ENCODE peak calls at places on chromosomes 13 and 19, in five cellular contexts. N, U, Q, G and V are unnamed samples.

GRCh38 chr19:33686246-33686645 is 64.5 kb downstream of the CHST8 start:
- DNase-seq in N (no peak), G (no peak), Q (no peak), U (peak; percentile 4), V (no peak)

GRCh38 chr19:35269425-35270117 is 809 bp downstream of the USF2 start:
- DNase-seq in U (peak; percentile 93), N (peak; percentile 91), Q (peak; percentile 96), G (peak; percentile 90), V (peak; percentile 49)

GRCh38 chr19:14023404-14024235 is 4.3 kb upstream of the RLN3 start:
- DNase-seq in G (no peak), Q (peak; percentile 65), N (peak; percentile 73), U (no peak), V (peak; percentile 82)

GRCh38 chr13:47892374-47892773 is 108.7 kb downstream of the SUCLA2 start:
- DNase-seq in U (no peak), Q (no peak), G (no peak), N (no peak), V (no peak)

GRCh38 chr19:28694812-28695211 is 518.1 kb downstream of the UQCRFS1 start:
- DNase-seq in G (no peak), Q (no peak), U (no peak), N (no peak), V (no peak)

GRCh38 chr13:112058941-112059340 is 8.0 kb upstream of the SOX1 start:
- DNase-seq in U (no peak), G (no peak), Q (no peak), N (no peak), V (no peak)

GRCh38 chr13:51347099-51347498 is 7.6 kb downstream of the SERPINE3 start:
- DNase-seq in Q (no peak), N (no peak), G (no peak), U (no peak), V (no peak)

GRCh38 chr13:50914848-50915247 is 5.3 kb downstream of the RNASEH2B start:
- DNase-seq in G (peak; percentile 34), N (no peak), U (no peak), Q (no peak), V (no peak)

GRCh38 chr13:111275382-111275781 is 45.1 kb upstream of the TEX29 start:
- DNase-seq in N (no peak), Q (no peak), G (no peak), U (no peak), V (no peak)

GRCh38 chr13:46639033-46639981 is 86.3 kb downstream of the LRCH1 start:
- DNase-seq in U (no peak), G (no peak), N (no peak), Q (no peak), V (no peak)
- H3K9me3 ChIP-seq in U (no peaks in the 10 kb centered on the region), G (no peaks in the 10 kb centered on the region), N (no peaks in the 10 kb centered on the region), Q (no peaks in the 10 kb centered on the region), V (no peaks in the 10 kb centered on the region)

GRCh38 chr13:27425151-27425917 is 915 bp downstream of the GTF3A start:
- DNase-seq in U (no peak), N (no peak), G (peak; percentile 22), Q (peak; percentile 18), V (no peak)
- H3K4me1 ChIP-seq in U (peaks cover 35% of the 10 kb centered on the region), N (peaks cover 16% of the 10 kb centered on the region), G (peaks cover 25% of the 10 kb centered on the region), Q (peaks cover 8% of the 10 kb centered on the region), V (peaks cover 36% of the 10 kb centered on the region)

DNA sequence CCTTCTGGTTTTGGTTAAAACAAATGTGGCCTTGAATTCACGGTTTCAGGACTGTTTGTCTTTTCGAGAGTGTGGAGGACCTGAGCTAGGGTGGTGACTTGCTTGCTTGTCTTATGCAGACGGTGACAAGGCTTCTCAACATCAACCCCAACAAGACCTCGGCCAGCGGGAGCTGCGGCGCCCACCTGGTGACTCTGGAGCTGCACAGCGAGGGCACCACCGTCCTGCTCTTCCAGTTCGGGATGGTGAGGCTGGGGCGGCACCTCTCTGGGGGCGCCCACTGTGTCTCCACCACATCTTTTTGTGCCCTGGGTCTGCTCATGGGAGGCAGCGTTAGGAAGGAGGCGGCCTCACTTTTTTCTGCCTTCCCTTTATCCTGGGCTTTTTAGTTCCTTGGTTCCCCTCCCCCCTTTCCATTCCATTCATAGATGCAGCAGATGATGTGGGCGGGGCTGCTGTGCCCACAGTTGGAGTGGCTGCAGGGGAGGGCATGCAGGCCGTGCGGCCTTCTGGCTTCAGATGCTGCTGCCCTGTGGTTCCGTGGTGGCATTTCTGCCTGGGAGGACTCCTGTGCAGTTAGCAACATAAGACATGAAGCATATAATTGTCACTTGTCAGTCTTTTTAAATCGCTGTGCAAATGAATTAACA is 23.3 kb downstream of the LAMP1 start:
- DNase-seq in G (no peak), U (peak; percentile 56), N (no peak), Q (no peak), V (no peak)
- H3K36me3 ChIP-seq in G (peaks cover 13% of the 10 kb centered on the region), U (peaks cover 27% of the 10 kb centered on the region), N (peaks cover 42% of the 10 kb centered on the region), Q (peaks cover under 1% of the 10 kb centered on the region), V (peaks cover 43% of the 10 kb centered on the region)

DNA sequence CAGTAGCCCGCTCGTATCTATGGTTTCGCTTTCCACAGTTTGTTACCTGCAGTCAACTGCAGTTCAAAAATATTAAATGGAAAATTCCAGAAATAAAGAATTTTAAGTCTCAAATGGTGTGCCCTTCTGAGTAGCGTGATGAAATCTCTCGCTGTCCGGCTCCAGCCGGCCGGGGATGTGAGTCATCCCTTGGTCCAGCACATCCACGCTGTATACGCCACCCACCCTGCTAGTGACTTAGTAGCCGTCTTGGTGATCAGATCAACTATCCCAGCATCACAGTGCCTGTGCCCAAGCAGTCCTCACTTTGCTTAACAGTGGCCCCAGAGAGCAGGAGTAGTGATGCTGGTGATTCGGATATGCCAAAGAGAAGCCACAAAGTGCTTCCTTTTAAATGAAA is 40.0 kb downstream of the ZNF331 start:
- DNase-seq in G (no peak), U (no peak), N (no peak), Q (no peak), V (no peak)
- H3K9me3 ChIP-seq in G (peaks cover 12% of the 10 kb centered on the region), U (peaks cover 2% of the 10 kb centered on the region), N (peaks cover 49% of the 10 kb centered on the region), Q (peaks cover 58% of the 10 kb centered on the region), V (peaks cover 10% of the 10 kb centered on the region)